ENCODE peak calls at places on chromosome 21, in four cellular contexts. One of them, this sample, is unnamed.

GRCh38 chr21:45032977-45033705 is 41.2 kb upstream of the ADARB1 start:
- DNase-seq in A549: no peak
- DNase-seq in fibroblast of pulmonary artery: no peak
- DNase-seq in Peyer's patch: peak; percentile 42
- DNase-seq in this sample: no peak

GRCh38 chr21:45440736-45441350 is 35.9 kb downstream of the COL18A1 start:
- DNase-seq in Peyer's patch: no peak
- DNase-seq in A549: no peak
- DNase-seq in fibroblast of pulmonary artery: no peak
- DNase-seq in this sample: no peak

GRCh38 chr21:27734146-27734545 is 767.3 kb upstream of the ADAMTS5 start:
- DNase-seq in A549: no peak
- DNase-seq in Peyer's patch: no peak
- DNase-seq in fibroblast of pulmonary artery: peak; percentile 80
- DNase-seq in this sample: peak; percentile 45

GRCh38 chr21:34989337-34990151 is 59.6 kb downstream of the RUNX1 start:
- DNase-seq in Peyer's patch: no peak
- DNase-seq in A549: no peak
- DNase-seq in fibroblast of pulmonary artery: no peak
- DNase-seq in this sample: no peak

GRCh38 chr21:33569986-33570385 is 18.5 kb downstream of the DONSON start:
- DNase-seq in fibroblast of pulmonary artery: no peak
- DNase-seq in A549: no peak
- DNase-seq in Peyer's patch: no peak
- DNase-seq in this sample: no peak

GRCh38 chr21:14645702-14646101 is 99.6 kb upstream of the SAMSN1 start:
- DNase-seq in Peyer's patch: no peak
- DNase-seq in fibroblast of pulmonary artery: no peak
- DNase-seq in A549: no peak
- DNase-seq in this sample: no peak

GRCh38 chr21:14995695-14996490 is 68.9 kb downstream of the NRIP1 start:
- DNase-seq in A549: peak; percentile 14
- DNase-seq in fibroblast of pulmonary artery: peak; percentile 82
- DNase-seq in Peyer's patch: no peak
- DNase-seq in this sample: no peak

GRCh38 chr21:25487046-25487594 is 120.2 kb downstream of the MRPL39 start:
- DNase-seq in Peyer's patch: no peak
- DNase-seq in fibroblast of pulmonary artery: no peak
- DNase-seq in A549: no peak
- DNase-seq in this sample: no peak

GRCh38 chr21:30487336-30487735 is at the start of gene KRTAP19-2:
- DNase-seq in A549: no peak
- DNase-seq in Peyer's patch: no peak
- DNase-seq in fibroblast of pulmonary artery: no peak
- DNase-seq in this sample: no peak

GRCh38 chr21:33368124-33368523 is 35.1 kb upstream of the IFNGR2 start:
- DNase-seq in A549: no peak
- DNase-seq in fibroblast of pulmonary artery: no peak
- DNase-seq in Peyer's patch: no peak
- DNase-seq in this sample: no peak

GRCh38 chr21:45225741-45226327 is 61.9 kb downstream of the POFUT2 start:
- DNase-seq in A549: no peak
- DNase-seq in Peyer's patch: no peak
- DNase-seq in fibroblast of pulmonary artery: no peak
- DNase-seq in this sample: no peak

GRCh38 chr21:25929859-25930520 is 195.2 kb downstream of the GABPA start:
- DNase-seq in fibroblast of pulmonary artery: peak; percentile 60
- DNase-seq in A549: no peak
- DNase-seq in Peyer's patch: no peak
- DNase-seq in this sample: peak; percentile 20

GRCh38 chr21:14523234-14523633 is 22.9 kb downstream of the SAMSN1 start:
- DNase-seq in fibroblast of pulmonary artery: no peak
- DNase-seq in A549: no peak
- DNase-seq in Peyer's patch: no peak
- DNase-seq in this sample: no peak

GRCh38 chr21:19237603-19238002 is 834.0 kb upstream of the TMPRSS15 start:
- DNase-seq in Peyer's patch: no peak
- DNase-seq in fibroblast of pulmonary artery: no peak
- DNase-seq in A549: no peak
- DNase-seq in this sample: no peak

GRCh38 chr21:14438204-14438603 is 55.3 kb upstream of the HSPA13 start:
- DNase-seq in Peyer's patch: no peak
- DNase-seq in A549: no peak
- DNase-seq in fibroblast of pulmonary artery: peak; percentile 11
- DNase-seq in this sample: no peak

GRCh38 chr21:23131177-23131576 is 2133.0 kb downstream of the NCAM2 start:
- DNase-seq in fibroblast of pulmonary artery: no peak
- DNase-seq in Peyer's patch: no peak
- DNase-seq in A549: no peak
- DNase-seq in this sample: no peak

GRCh38 chr21:42392731-42393442 is 3.0 kb downstream of the TMPRSS3 start:
- DNase-seq in fibroblast of pulmonary artery: no peak
- DNase-seq in Peyer's patch: no peak
- DNase-seq in A549: no peak
- DNase-seq in this sample: no peak
- H3K4me3 ChIP-seq in fibroblast of pulmonary artery: no peak overlapping the region
- H3K4me3 ChIP-seq in Peyer's patch: no peak overlapping the region
- H3K4me3 ChIP-seq in A549: no peak overlapping the region
- H3K4me3 ChIP-seq in this sample: no peak overlapping the region

DNA sequence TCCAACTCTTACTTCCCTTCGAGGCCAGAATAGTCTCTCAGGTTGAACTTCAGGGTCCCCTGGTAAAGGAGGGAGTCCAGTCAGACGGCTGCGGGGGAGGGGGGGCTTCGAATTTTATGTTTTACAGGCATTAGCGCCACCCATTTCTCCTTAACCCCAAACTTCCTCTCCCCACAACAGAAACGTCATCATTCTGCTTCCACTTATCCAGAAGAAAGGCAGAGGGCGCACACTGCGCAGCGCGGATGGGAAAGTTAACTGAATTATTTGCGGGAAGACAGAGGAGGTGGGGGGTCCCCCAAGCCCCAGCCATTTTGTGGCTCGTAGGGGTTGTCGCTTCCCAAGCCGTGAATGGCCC is 529 bp upstream of the PRMT2 start:
- DNase-seq in fibroblast of pulmonary artery: peak; percentile 88
- DNase-seq in A549: peak; percentile 79
- DNase-seq in Peyer's patch: no peak
- DNase-seq in this sample: peak; percentile 91
- TF ChIP-seq CTCF in fibroblast of pulmonary artery: peak; percentile 26
- TF ChIP-seq CTCF in A549: no peak
- TF ChIP-seq CTCF in Peyer's patch: no peak
- TF ChIP-seq CTCF in this sample: peak; percentile 2

GRCh38 chr21:37414292-37415253 is 48.0 kb downstream of the DYRK1A start:
- DNase-seq in A549: no peak
- DNase-seq in Peyer's patch: no peak
- DNase-seq in fibroblast of pulmonary artery: no peak
- DNase-seq in this sample: no peak

GRCh38 chr21:37412603-37413360 is 46.2 kb downstream of the DYRK1A start:
- DNase-seq in A549: no peak
- DNase-seq in fibroblast of pulmonary artery: peak; percentile 41
- DNase-seq in Peyer's patch: no peak
- DNase-seq in this sample: peak; percentile 80

GRCh38 chr21:37415938-37416337 is 49.4 kb downstream of the DYRK1A start:
- DNase-seq in Peyer's patch: no peak
- DNase-seq in A549: no peak
- DNase-seq in fibroblast of pulmonary artery: no peak
- DNase-seq in this sample: no peak

GRCh38 chr21:37410639-37411038 is 44.1 kb downstream of the DYRK1A start:
- DNase-seq in A549: no peak
- DNase-seq in Peyer's patch: no peak
- DNase-seq in fibroblast of pulmonary artery: no peak
- DNase-seq in this sample: no peak

GRCh38 chr21:37413553-37414291 is 47.1 kb downstream of the DYRK1A start:
- DNase-seq in fibroblast of pulmonary artery: no peak
- DNase-seq in Peyer's patch: no peak
- DNase-seq in A549: no peak
- DNase-seq in this sample: no peak
- H3K4me3 ChIP-seq in fibroblast of pulmonary artery: no peak overlapping the region
- H3K4me3 ChIP-seq in Peyer's patch: no peak overlapping the region
- H3K4me3 ChIP-seq in A549: no peak overlapping the region
- H3K4me3 ChIP-seq in this sample: no peak overlapping the region

GRCh38 chr21:31530364-31530763 is 129.1 kb upstream of the SOD1 start:
- DNase-seq in fibroblast of pulmonary artery: no peak
- DNase-seq in Peyer's patch: no peak
- DNase-seq in A549: no peak
- DNase-seq in this sample: no peak
- TF ChIP-seq CTCF in fibroblast of pulmonary artery: no peak
- TF ChIP-seq CTCF in Peyer's patch: no peak
- TF ChIP-seq CTCF in A549: no peak
- TF ChIP-seq CTCF in this sample: no peak

DNA sequence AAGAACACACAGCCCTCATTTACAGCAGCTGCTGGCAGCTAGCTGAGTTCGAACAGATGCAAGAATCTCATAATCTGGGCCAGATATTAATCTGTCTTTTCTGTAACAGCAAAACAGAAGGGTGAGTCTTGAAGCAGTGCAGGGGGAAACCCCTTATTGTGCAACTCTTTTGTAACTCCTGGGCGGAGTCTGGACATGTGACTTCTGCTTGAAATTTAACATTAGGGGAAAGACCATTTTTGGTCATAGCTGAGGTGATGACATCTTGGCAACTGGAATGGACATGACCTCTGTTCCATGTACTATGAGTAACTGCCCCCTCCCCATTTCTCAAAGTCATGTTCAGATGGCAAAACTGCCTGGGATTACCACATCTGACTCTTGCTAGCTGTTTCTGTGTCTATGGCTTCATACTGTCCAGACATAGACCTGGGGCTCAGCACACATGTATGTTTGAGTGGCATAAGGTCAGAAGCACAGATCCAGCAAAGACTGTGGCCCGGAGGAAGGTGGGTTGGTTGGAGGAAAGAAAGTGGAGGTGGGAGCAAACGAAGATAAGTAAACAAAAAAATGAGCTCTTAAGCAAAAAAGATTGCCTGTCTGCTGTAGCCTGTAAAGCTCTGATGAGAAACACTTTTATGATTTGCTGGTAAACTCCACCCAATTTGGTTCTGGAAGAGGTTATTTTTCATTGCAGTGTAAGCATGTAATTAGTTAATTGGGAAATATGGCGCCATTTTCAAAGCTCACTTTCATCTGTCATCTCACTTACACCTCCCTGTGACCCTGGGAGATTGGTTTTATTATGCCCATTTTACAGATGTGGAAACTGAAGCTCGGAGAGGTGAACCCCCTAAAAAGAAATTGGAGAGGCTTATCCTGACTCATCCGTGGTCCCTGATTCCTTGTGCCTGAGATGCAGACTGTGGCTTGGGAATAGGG is 26.1 kb downstream of the ETS2 start:
- DNase-seq in fibroblast of pulmonary artery: peak; percentile 100
- DNase-seq in A549: peak; percentile 76
- DNase-seq in Peyer's patch: no peak
- DNase-seq in this sample: peak; percentile 98
- H3K4me3 ChIP-seq in fibroblast of pulmonary artery: no peak overlapping the region
- H3K4me3 ChIP-seq in A549: no peak overlapping the region
- H3K4me3 ChIP-seq in Peyer's patch: no peak overlapping the region
- H3K4me3 ChIP-seq in this sample: no peak overlapping the region

This sample was measured in foreskin fibroblast.